ENCODE peak calls at places on chromosome 14, in ten cellular contexts. I is activated naive CD4-positive, alpha-beta T cell treated with anti-CD3 and anti-CD28 coated beads, Interleukin-2, amount 10 ng/mL, durations not matched to agents 7 days and 5 days; U is NCI-H69; Y is MV-4-11; X is pulmonary artery endothelial cell; W is endothelial cell; R is CD4-positive, alpha-beta memory T cell; D is NCI-H748 treated with DMSO at 0.1 percent for 48 hours; Q is nephron progenitor cell; E is KG1. A is an unnamed sample.

GRCh38 chr14:101068293-101068957 is 164.9 kb upstream of the RTL1 start:
- DNase-seq in Q (no peak), I (peak), Y (no peak), W (no peak), D (no peak), E (no peak), U (no peak), R (no peak), X (no peak), A (no peak)

GRCh38 chr14:24952851-24953666 is 96.9 kb downstream of the STXBP6 start:
- DNase-seq in Q (no peak), X (no peak), R (no peak), Y (no peak), D (no peak), E (no peak), W (peak), U (peak), I (no peak), A (no peak)

GRCh38 chr14:75612157-75612556 is 33.7 kb downstream of the FLVCR2 start:
- DNase-seq in Q (peak), Y (no peak), D (no peak), R (no peak), X (no peak), E (no peak), U (no peak), I (no peak), W (no peak), A (no peak)

GRCh38 chr14:87450193-87450592 is 542.8 kb downstream of the GALC start:
- DNase-seq in R (no peak), X (no peak), E (no peak), Y (no peak), I (no peak), W (no peak), U (no peak), D (no peak), Q (no peak), A (no peak)

GRCh38 chr14:23636317-23637211 is at the start of gene DHRS2:
- DNase-seq in W (no peak), Q (no peak), R (no peak), X (no peak), D (no peak), I (no peak), Y (no peak), E (no peak), U (peak), A (peak)

GRCh38 chr14:61296707-61297502 is 15.8 kb upstream of the TMEM30B start:
- DNase-seq in X (peak), R (peak), D (peak), E (no peak), I (no peak), W (no peak), Y (peak), U (peak), Q (no peak), A (no peak)

GRCh38 chr14:53044486-53044885 is 93.6 kb upstream of the FERMT2 start:
- DNase-seq in W (no peak), U (no peak), R (no peak), Q (no peak), Y (no peak), D (no peak), X (no peak), E (no peak), I (no peak), A (peak)

GRCh38 chr14:32331227-32331597 is 2.1 kb downstream of the AKAP6 start:
- DNase-seq in R (no peak), D (peak), Y (no peak), X (no peak), W (no peak), E (no peak), U (peak), I (no peak), Q (no peak), A (no peak)

GRCh38 chr14:68979021-68979721 is at the start of gene ACTN1:
- DNase-seq in U (peak), R (peak), E (no peak), Y (peak), Q (peak), D (peak), I (peak), X (peak), W (peak), A (peak)

GRCh38 chr14:85316701-85317100 is 213.2 kb upstream of the FLRT2 start:
- DNase-seq in Y (peak), E (no peak), I (no peak), R (no peak), Q (no peak), U (peak), W (no peak), D (no peak), X (no peak), A (no peak)

GRCh38 chr14:37474191-37474590 is 120.9 kb downstream of the FOXA1 start:
- DNase-seq in E (no peak), Q (no peak), R (no peak), U (no peak), W (no peak), X (no peak), Y (no peak), I (no peak), D (no peak), A (no peak)

GRCh38 chr14:74574706-74575105 is 37.3 kb downstream of the LTBP2 start:
- DNase-seq in X (no peak), I (no peak), Y (peak), U (peak), D (no peak), R (no peak), Q (no peak), E (no peak), W (no peak), A (no peak)

GRCh38 chr14:63393002-63393401 is 74.3 kb upstream of the GPHB5 start:
- DNase-seq in U (no peak), I (no peak), E (no peak), D (no peak), X (no peak), Y (no peak), R (no peak), W (no peak), Q (no peak), A (no peak)

GRCh38 chr14:69055125-69055524 is 76.0 kb upstream of the ACTN1 start:
- DNase-seq in Q (no peak), E (no peak), X (peak), W (no peak), U (no peak), Y (no peak), R (no peak), I (no peak), D (no peak), A (peak)

GRCh38 chr14:51780006-51780692 is 80.3 kb upstream of the GNG2 start:
- DNase-seq in W (peak), U (peak), E (peak), R (peak), Y (peak), D (peak), Q (peak), X (peak), I (peak), A (peak)

GRCh38 chr14:22231022-22231421 is 358.0 kb downstream of the DAD1 start:
- DNase-seq in E (peak), X (no peak), Q (no peak), R (no peak), D (no peak), I (peak), Y (no peak), W (no peak), U (no peak), A (no peak)

GRCh38 chr14:54567634-54568561 is 970 bp downstream of the SAMD4A start:
- DNase-seq in X (no peak), R (peak), E (no peak), Y (no peak), Q (peak), W (peak), U (peak), I (peak), D (no peak), A (peak)

GRCh38 chr14:23645812-23646647 is 9.9 kb downstream of the DHRS2 start:
- DNase-seq in X (no peak), U (no peak), Y (no peak), Q (no peak), W (no peak), E (no peak), I (no peak), R (no peak), D (no peak), A (peak)

A was measured in osteoblast.